ENCODE peak calls at places on chromosomes 3 and 15, in seven cellular contexts. F is activated gamma-delta T cell treated with Interleukin-2 at 50 U/mL for 16 hours; D is transverse colon; Z is ACHN; W is stimulated activated CD4-positive, alpha-beta T cell treated with anti-CD3 and anti-CD28 coated beads, Interleukin-4, amount 100 ng/mL, for 48 hours; O is effector CD4-positive, alpha-beta T cell; T is glutamatergic neuron. J is an unnamed sample.

GRCh38 chr3:188439080-188439479 is 285.1 kb downstream of the LPP start:
- DNase-seq in W (peak; percentile 9), F (peak; percentile 27), D (no peak), Z (no peak), T (no peak), O (peak; percentile 6), J (no peak)

GRCh38 chr15:63156708-63157065 is 590 bp downstream of the RPS27L start:
- DNase-seq in D (peak; percentile 34), T (peak; percentile 21), Z (peak; percentile 79), W (no peak), F (peak; percentile 5), O (peak; percentile 3), J (no peak)

GRCh38 chr15:74053941-74054529 is 28.3 kb downstream of the GOLGA6A start:
- DNase-seq in Z (peak; percentile 52), D (peak; percentile 80), W (peak; percentile 66), O (peak; percentile 52), T (peak; percentile 82), F (peak; percentile 48), J (peak; percentile 68)

GRCh38 chr15:72116680-72117447 is 1.1 kb downstream of the MYO9A start:
- DNase-seq in Z (peak; percentile 33), O (no peak), F (no peak), D (peak; percentile 33), W (no peak), T (no peak), J (peak; percentile 17)

GRCh38 chr3:131386429-131386926 is 4.9 kb downstream of the NUDT16 start:
- DNase-seq in O (no peak), T (no peak), Z (no peak), W (no peak), D (peak; percentile 79), F (no peak), J (no peak)

GRCh38 chr15:74376226-74376625 is 8.8 kb upstream of the CYP11A1 start:
- DNase-seq in F (no peak), Z (no peak), T (no peak), W (no peak), D (no peak), O (no peak), J (no peak)

GRCh38 chr15:48856947-48857346 is 21.0 kb upstream of the EID1 start:
- DNase-seq in O (no peak), F (no peak), Z (no peak), T (no peak), W (no peak), D (no peak), J (peak; percentile 81)

GRCh38 chr3:171088984-171089754 is 62.6 kb upstream of the SLC2A2 start:
- DNase-seq in Z (peak; percentile 56), D (no peak), O (no peak), T (no peak), F (no peak), W (no peak), J (peak; percentile 58)

GRCh38 chr3:39937315-39937714 is 127.9 kb downstream of the MYRIP start:
- DNase-seq in T (no peak), O (no peak), W (no peak), Z (no peak), F (no peak), D (no peak), J (no peak)

GRCh38 chr15:57751177-57751800 is 44.8 kb downstream of the POLR2M start:
- DNase-seq in O (no peak), W (no peak), T (no peak), F (no peak), D (no peak), Z (peak; percentile 16), J (peak; percentile 39)

GRCh38 chr3:190854062-190854461 is 8.4 kb downstream of the GMNC start:
- DNase-seq in O (no peak), Z (no peak), T (no peak), W (no peak), F (no peak), D (no peak), J (no peak)

GRCh38 chr3:43468141-43468540 is 153.7 kb downstream of the ANO10 start:
- DNase-seq in Z (no peak), D (no peak), O (no peak), F (no peak), W (no peak), T (no peak), J (no peak)

GRCh38 chr3:39272191-39272590 is 7.6 kb downstream of the CX3CR1 start:
- DNase-seq in Z (no peak), O (no peak), D (no peak), W (no peak), T (no peak), F (no peak), J (no peak)

GRCh38 chr3:65449841-65450416 is 588.8 kb downstream of the MAGI1 start:
- DNase-seq in F (no peak), Z (no peak), T (no peak), D (no peak), W (no peak), O (no peak), J (no peak)

GRCh38 chr3:64104006-64104405 is 80.7 kb upstream of the PSMD6 start:
- DNase-seq in F (no peak), T (no peak), Z (no peak), D (peak; percentile 13), O (no peak), W (no peak), J (no peak)

GRCh38 chr3:10515884-10516495 is 10.6 kb upstream of the ATP2B2 start:
- DNase-seq in W (no peak), F (no peak), Z (no peak), O (no peak), D (no peak), T (no peak), J (no peak)

GRCh38 chr3:181561130-181561529 is 150.6 kb upstream of the SOX2 start:
- DNase-seq in O (no peak), T (no peak), Z (no peak), W (no peak), F (no peak), D (no peak), J (no peak)

GRCh38 chr15:56981160-56981559 is 62.7 kb downstream of the TCF12 start:
- DNase-seq in T (no peak), W (no peak), O (no peak), F (no peak), Z (no peak), D (no peak), J (no peak)

GRCh38 chr3:40179016-40179415 is 130.5 kb upstream of the EIF1B start:
- DNase-seq in Z (peak; percentile 50), D (peak; percentile 78), O (peak; percentile 36), T (peak; percentile 85), W (peak; percentile 65), F (peak; percentile 38), J (peak; percentile 38)

J was measured in H4.